ENCODE peak calls at places on chromosome 22, in eight cellular contexts. I, C, N, M, D, A, O and B are unnamed samples.
A peak's percentile ranks its signal among the peaks of the same experiment; 100 is the strongest.

GRCh38 chr22:26914786-26915185 is 257.4 kb downstream of the MIAT start:
- DNase-seq in N (no peak), I (no peak), M (no peak), A (no peak), C (no peak), D (no peak), O (no peak), B (no peak)

GRCh38 chr22:37940698-37941376 is 12.6 kb downstream of the C22orf23 start:
- DNase-seq in M (no peak), N (no peak), I (no peak), D (no peak), A (peak; percentile 41), C (no peak), O (no peak), B (no peak)

GRCh38 chr22:27771637-27772369 is 29.8 kb downstream of the MN1 start:
- DNase-seq in O (no peak), C (no peak), N (no peak), M (no peak), I (no peak), D (no peak), A (no peak), B (no peak)

GRCh38 chr22:24437820-24438328 is 10.5 kb downstream of the ADORA2A start:
- DNase-seq in C (peak; percentile 87), I (no peak), M (no peak), A (no peak), N (peak; percentile 63), D (peak; percentile 49), O (peak; percentile 89), B (no peak)

GRCh38 chr22:23826510-23827350 is 12.1 kb downstream of the DERL3 start:
- DNase-seq in C (peak; percentile 70), I (peak; percentile 26), N (no peak), O (no peak), A (no peak), M (no peak), D (no peak), B (no peak)

GRCh38 chr22:25514436-25514835 is 50.0 kb upstream of the GRK3 start:
- DNase-seq in I (peak; percentile 54), C (no peak), A (no peak), M (peak; percentile 1), O (no peak), N (no peak), D (peak; percentile 42), B (no peak)

GRCh38 chr22:39962071-39962470 is 1.9 kb downstream of the TMA7B start:
- DNase-seq in O (no peak), A (no peak), C (no peak), I (no peak), N (no peak), M (no peak), D (no peak), B (no peak)

GRCh38 chr22:23565288-23565941 is 14.7 kb downstream of the IGLL1 start:
- DNase-seq in I (no peak), O (peak; percentile 26), M (no peak), C (peak; percentile 78), N (no peak), A (no peak), D (no peak), B (no peak)

GRCh38 chr22:37273126-37273845 is 9.0 kb upstream of the CYTH4 start:
- DNase-seq in C (peak; percentile 65), M (no peak), A (no peak), D (peak; percentile 33), I (peak; percentile 79), N (no peak), O (no peak), B (peak; percentile 30)

GRCh38 chr22:37909756-37910155 is 3.7 kb downstream of the MICALL1 start:
- DNase-seq in N (no peak), M (no peak), C (no peak), I (no peak), D (no peak), O (no peak), A (no peak), B (no peak)

GRCh38 chr22:49368221-49368975 is 459.3 kb downstream of the BRD1 start:
- DNase-seq in A (peak; percentile 1), I (no peak), M (no peak), N (no peak), D (no peak), C (peak; percentile 54), O (no peak), B (no peak)

GRCh38 chr22:37634505-37635002 is 4.9 kb upstream of the SH3BP1 start:
- DNase-seq in C (peak; percentile 82), O (no peak), I (no peak), M (no peak), D (no peak), A (no peak), N (no peak), B (no peak)

GRCh38 chr22:48820481-48821345 is 1007.0 kb downstream of the BRD1 start:
- DNase-seq in N (no peak), M (no peak), A (no peak), O (no peak), D (no peak), I (no peak), C (peak; percentile 43), B (no peak)

GRCh38 chr22:29208879-29209623 is 3.4 kb downstream of the EMID1 start:
- DNase-seq in N (peak; percentile 25), A (no peak), C (peak; percentile 82), D (no peak), O (peak; percentile 30), M (no peak), I (no peak), B (no peak)

GRCh38 chr22:46560696-46561295 is 23.4 kb upstream of the CELSR1 start:
- DNase-seq in M (no peak), I (no peak), N (no peak), A (no peak), D (no peak), C (peak; percentile 58), O (no peak), B (no peak)

GRCh38 chr22:22111267-22111751 is 128.7 kb upstream of the TOP3B start:
- DNase-seq in O (peak; percentile 47), I (peak; percentile 95), M (peak; percentile 89), A (no peak), N (peak; percentile 86), C (no peak), D (peak; percentile 98), B (peak; percentile 77)

GRCh38 chr22:49807780-49808708 is 19.6 kb downstream of the BRD1 start:
- DNase-seq in C (no peak), I (no peak), O (no peak), N (no peak), D (no peak), M (no peak), A (no peak), B (no peak)

GRCh38 chr22:48919187-48919590 is 908.5 kb downstream of the BRD1 start:
- DNase-seq in M (no peak), C (no peak), N (no peak), D (no peak), I (no peak), O (no peak), A (no peak), B (no peak)

GRCh38 chr22:38230108-38230825 is 28.5 kb downstream of the MAFF start:
- DNase-seq in D (no peak), N (no peak), O (peak; percentile 24), I (no peak), C (no peak), M (no peak), A (no peak), B (no peak)

GRCh38 chr22:22770280-22770871 is 117.2 kb upstream of the IGLL5 start:
- DNase-seq in C (no peak), I (no peak), A (peak; percentile 40), O (peak; percentile 59), D (peak; percentile 10), M (peak; percentile 26), N (no peak), B (no peak)

GRCh38 chr22:17434856-17435255 is 65.6 kb downstream of the CECR2 start:
- DNase-seq in C (no peak), N (no peak), D (peak; percentile 21), A (no peak), I (no peak), O (no peak), M (no peak), B (no peak)

GRCh38 chr22:35795476-35795875 is 77.8 kb downstream of the APOL5 start:
- DNase-seq in M (no peak), I (no peak), N (no peak), D (no peak), A (no peak), O (no peak), C (no peak), B (no peak)

GRCh38 chr22:35797411-35797810 is 79.7 kb downstream of the APOL5 start:
- DNase-seq in N (no peak), I (no peak), C (no peak), D (no peak), O (no peak), M (no peak), A (no peak), B (no peak)

GRCh38 chr22:35792501-35792900 is 74.8 kb downstream of the APOL5 start:
- DNase-seq in D (no peak), M (no peak), I (no peak), C (no peak), N (no peak), O (no peak), A (no peak), B (no peak)
- H3K27ac ChIP-seq in D (no peak overlapping the region), M (no peak overlapping the region), I (no peak overlapping the region), C (no peak overlapping the region), N (no peak overlapping the region), O (no peak overlapping the region), A (no peak overlapping the region), B (no peak overlapping the region)

GRCh38 chr22:41197046-41197807 is 7.9 kb upstream of the L3MBTL2 start:
- DNase-seq in O (peak; percentile 88), I (peak; percentile 35), C (peak; percentile 94), D (peak; percentile 59), N (no peak), M (peak; percentile 70), A (peak; percentile 70), B (no peak)
- TF ChIP-seq CTCF in O (peak; percentile 43), I (peak; percentile 6), C (peak; percentile 12), D (no peak), N (no peak), M (no peak), A (peak; percentile 40), B (peak; percentile 17)

GRCh38 chr22:19176732-19177131 is 1.8 kb downstream of the SLC25A1 start:
- DNase-seq in C (no peak), O (no peak), A (no peak), I (no peak), D (no peak), N (no peak), M (no peak), B (no peak)
- H3K27ac ChIP-seq in C (no peak overlapping the region), O (peak overlapping the region; percentile 7), A (peak overlapping the region; percentile 96), I (no peak overlapping the region), D (no peak overlapping the region), N (no peak overlapping the region), M (peak overlapping the region; percentile 96), B (no peak overlapping the region)

DNA sequence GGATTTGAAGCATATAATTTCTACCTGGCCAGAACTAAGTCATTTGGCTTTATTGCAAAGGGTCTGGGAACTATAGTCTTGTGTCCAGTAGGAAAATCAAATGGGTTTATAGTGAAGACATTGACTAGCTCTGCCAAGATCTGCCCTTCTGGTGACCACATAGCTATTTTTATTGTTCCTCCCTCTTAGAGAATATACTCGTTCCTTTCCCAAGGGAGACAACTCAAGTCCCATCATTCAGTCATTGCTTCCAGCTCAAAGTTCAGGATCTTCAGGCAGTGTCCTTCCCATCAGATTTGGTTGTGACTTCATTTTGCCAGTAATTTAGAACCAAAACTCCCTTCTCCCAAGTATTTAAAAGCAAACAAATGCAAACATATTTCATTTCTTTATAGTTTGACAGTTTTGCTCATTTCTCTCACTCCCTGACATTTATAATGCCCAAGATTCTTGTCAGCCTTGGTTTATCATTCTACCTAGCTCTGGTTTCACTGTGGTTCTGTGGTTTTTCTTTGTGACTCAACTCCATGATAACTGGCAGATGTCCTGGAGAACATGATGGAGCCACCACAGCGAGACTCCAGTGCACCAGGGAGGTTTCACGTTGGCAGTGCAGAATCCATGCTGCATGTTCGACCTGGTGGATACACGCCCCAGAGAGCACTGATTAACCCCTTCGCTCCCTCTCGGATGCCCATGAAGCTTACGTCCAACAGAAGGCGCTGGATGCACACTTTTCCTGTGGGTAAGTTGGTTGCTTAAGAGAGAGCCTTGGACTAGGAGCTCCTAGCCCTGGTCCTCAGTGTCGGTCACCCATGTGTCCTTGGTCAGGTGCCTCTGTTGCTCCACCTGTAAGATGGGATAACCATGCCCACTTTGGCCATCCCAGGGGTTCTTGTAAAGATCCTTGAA is 64.9 kb downstream of the DEPDC5 start:
- DNase-seq in A (no peak), C (no peak), D (peak; percentile 63), M (no peak), N (no peak), I (peak; percentile 48), O (no peak), B (no peak)
- TF ChIP-seq CTCF in A (no peak), C (no peak), D (no peak), M (no peak), N (no peak), I (no peak), O (no peak), B (no peak)